ENCODE peak calls at places on chromosomes 13 and 19, in six cellular contexts. J is HT1080; R is WERI-Rb-1; O is HS-5; T is stimulated activated effector memory CD8-positive, alpha-beta T cell treated with anti-CD3 and anti-CD28 coated beads, Interleukin-12 subunit alpha, Interleukin-12 subunit beta, amount 100 ng/mL, for 72 hours; S is GM18507. Z is an unnamed sample.

GRCh38 chr19:2208975-2209374 is 27.2 kb downstream of the PLEKHJ1 start:
- DNase-seq in J (no peak), R (no peak), O (no peak), T (no peak), S (no peak), Z (no peak)

GRCh38 chr19:3687774-3688706 is 12.2 kb downstream of the PIP5K1C start:
- DNase-seq in J (no peak), R (no peak), O (no peak), T (peak; percentile 25), S (no peak), Z (peak; percentile 47)

GRCh38 chr19:1736916-1737315 is 16.4 kb upstream of the ONECUT3 start:
- DNase-seq in J (no peak), R (no peak), O (no peak), T (no peak), S (no peak), Z (no peak)

GRCh38 chr13:50911051-50911690 is 1.6 kb downstream of the RNASEH2B start:
- DNase-seq in J (no peak), R (no peak), O (no peak), T (no peak), S (no peak), Z (no peak)

GRCh38 chr13:30308548-30308947 is 1.2 kb upstream of the KATNAL1 start:
- DNase-seq in J (peak; percentile 17), R (no peak), O (no peak), T (no peak), S (no peak), Z (no peak)

GRCh38 chr19:10288662-10289166 is 1.0 kb upstream of the ICAM5 start:
- DNase-seq in J (no peak), R (peak; percentile 67), O (peak; percentile 63), T (no peak), S (no peak), Z (no peak)

GRCh38 chr19:50184196-50184595 is 19.2 kb upstream of the MYH14 start:
- DNase-seq in J (no peak), R (no peak), O (no peak), T (no peak), S (no peak), Z (no peak)

GRCh38 chr13:110518571-110518970 is 43.0 kb downstream of the RAB20 start:
- DNase-seq in J (no peak), R (no peak), O (no peak), T (no peak), S (no peak), Z (no peak)

GRCh38 chr13:112931028-112931934 is 37.7 kb upstream of the MCF2L start:
- DNase-seq in J (peak; percentile 77), R (peak; percentile 88), O (no peak), T (no peak), S (peak; percentile 36), Z (no peak)

GRCh38 chr19:8593931-8594330 is 16.6 kb downstream of the ADAMTS10 start:
- DNase-seq in J (no peak), R (no peak), O (no peak), T (no peak), S (no peak), Z (no peak)

GRCh38 chr19:58047672-58048071 is 11.4 kb upstream of the ZNF135 start:
- DNase-seq in J (no peak), R (no peak), O (no peak), T (no peak), S (no peak), Z (no peak)

GRCh38 chr13:26923824-26924605 is 163.4 kb upstream of the GPR12 start:
- DNase-seq in J (peak; percentile 49), R (no peak), O (no peak), T (no peak), S (no peak), Z (no peak)

GRCh38 chr13:44013666-44014291 is 134.1 kb downstream of the LACC1 start:
- DNase-seq in J (peak; percentile 80), R (no peak), O (no peak), T (no peak), S (no peak), Z (no peak)

GRCh38 chr19:49701271-49701786 is 10.4 kb downstream of the CPT1C start:
- DNase-seq in J (no peak), R (no peak), O (no peak), T (no peak), S (no peak), Z (no peak)

GRCh38 chr13:47337781-47338507 is 441.1 kb upstream of the HTR2A start:
- DNase-seq in J (peak; percentile 79), R (peak; percentile 90), O (no peak), T (no peak), S (no peak), Z (no peak)

GRCh38 chr19:29560313-29561075 is 34.7 kb downstream of the VSTM2B start:
- DNase-seq in J (no peak), R (no peak), O (no peak), T (no peak), S (no peak), Z (no peak)

GRCh38 chr19:18504886-18505610 is 16.8 kb downstream of the ELL start:
- DNase-seq in J (no peak), R (no peak), O (no peak), T (no peak), S (no peak), Z (no peak)

GRCh38 chr19:46984077-46985010 is 35.3 kb upstream of the NPAS1 start:
- DNase-seq in J (peak; percentile 38), R (no peak), O (no peak), T (no peak), S (no peak), Z (no peak)

GRCh38 chr19:37855098-37855497 is 51.3 kb downstream of the WDR87 start:
- DNase-seq in J (no peak), R (no peak), O (no peak), T (no peak), S (no peak), Z (peak; percentile 49)

GRCh38 chr19:29967623-29968022 is 25.6 kb downstream of the URI1 start:
- DNase-seq in J (no peak), R (no peak), O (no peak), T (no peak), S (no peak), Z (no peak)

GRCh38 chr19:58453743-58454142 is 2.3 kb downstream of the ZNF324B start:
- DNase-seq in J (no peak), R (no peak), O (no peak), T (no peak), S (no peak), Z (no peak)

GRCh38 chr19:13208131-13208963 is 58.1 kb downstream of the IER2 start:
- DNase-seq in J (peak; percentile 44), R (no peak), O (peak; percentile 25), T (no peak), S (peak; percentile 73), Z (peak; percentile 70)

GRCh38 chr19:10800488-10800887 is 35.5 kb downstream of the TMED1 start:
- DNase-seq in J (no peak), R (no peak), O (no peak), T (no peak), S (no peak), Z (no peak)

GRCh38 chr13:45092668-45093067 is 27.6 kb upstream of the GTF2F2 start:
- DNase-seq in J (peak; percentile 79), R (no peak), O (no peak), T (no peak), S (no peak), Z (no peak)

GRCh38 chr13:33285420-33286124 is at the start of gene STARD13:
- DNase-seq in J (peak; percentile 98), R (no peak), O (peak; percentile 73), T (no peak), S (peak; percentile 18), Z (no peak)

GRCh38 chr19:6765738-6766356 is 1.4 kb downstream of the SH2D3A start:
- DNase-seq in J (peak; percentile 54), R (no peak), O (no peak), T (no peak), S (no peak), Z (no peak)

GRCh38 chr13:42484396-42484795 is 89.6 kb upstream of the TNFSF11 start:
- DNase-seq in J (no peak), R (no peak), O (no peak), T (no peak), S (no peak), Z (no peak)

GRCh38 chr13:75236774-75237173 is 245.2 kb downstream of the TBC1D4 start:
- DNase-seq in J (peak; percentile 26), R (no peak), O (no peak), T (no peak), S (no peak), Z (no peak)

GRCh38 chr19:55319786-55320185 is 5.4 kb downstream of the TMEM150B start:
- DNase-seq in J (peak; percentile 41), R (no peak), O (no peak), T (no peak), S (no peak), Z (no peak)

GRCh38 chr13:63088226-63088625 is 1672.6 kb upstream of the PCDH20 start:
- DNase-seq in J (peak; percentile 33), R (no peak), O (no peak), T (no peak), S (no peak), Z (no peak)

Z was measured in memory B cell.